ENCODE peak calls at places on chromosomes 4 and X, in seven cellular contexts. M is CD4-positive, CD25-positive, alpha-beta regulatory T cell; B is H9; K is CD4-positive, alpha-beta T cell; Q is GM13977; S is progenitor cell of endocrine pancreas; P is NCI-H460. D is an unnamed sample.

GRCh38 chr4:123317211-123317610 is 79.4 kb upstream of the SPRY1 start:
- DNase-seq in M (no peak), B (no peak), K (no peak), Q (no peak), S (no peak), P (no peak), D (peak)

GRCh38 chr4:67437974-67438713 is 107.2 kb downstream of the CENPC start:
- DNase-seq in M (no peak), B (no peak), K (no peak), Q (no peak), S (no peak), P (peak), D (no peak)

GRCh38 chr4:41933997-41934812 is 1.0 kb upstream of the TMEM33 start:
- DNase-seq in M (no peak), B (peak), K (no peak), Q (no peak), S (no peak), P (peak), D (no peak)

GRCh38 chr4:58566260-58566659 is 1456.1 kb upstream of the IGFBP7 start:
- DNase-seq in M (no peak), B (no peak), K (no peak), Q (no peak), S (no peak), P (no peak), D (no peak)

GRCh38 chr4:59094505-59094904 is 1984.3 kb upstream of the IGFBP7 start:
- DNase-seq in M (no peak), B (peak), K (no peak), Q (no peak), S (no peak), P (no peak), D (peak)

GRCh38 chr4:157043131-157043530 is 32.8 kb upstream of the GLRB start:
- DNase-seq in M (no peak), B (peak), K (no peak), Q (no peak), S (no peak), P (peak), D (peak)

GRCh38 chr4:78776729-78777555 is 792 bp downstream of the BMP2K start:
- DNase-seq in M (peak), B (peak), K (peak), Q (peak), S (peak), P (no peak), D (peak)

GRCh38 chr4:116618638-116619037 is 466.7 kb downstream of the TRAM1L1 start:
- DNase-seq in M (no peak), B (no peak), K (no peak), Q (no peak), S (no peak), P (no peak), D (no peak)

GRCh38 chrX:115560211-115560977 is 580 bp upstream of the PLS3 start:
- DNase-seq in M (no peak), B (no peak), K (no peak), Q (no peak), S (no peak), P (no peak), D (peak)

GRCh38 chr4:123555500-123556273 is 159.1 kb downstream of the SPRY1 start:
- DNase-seq in M (no peak), B (no peak), K (no peak), Q (no peak), S (no peak), P (no peak), D (peak)

GRCh38 chr4:153620352-153620751 is 63.7 kb upstream of the TLR2 start:
- DNase-seq in M (no peak), B (no peak), K (no peak), Q (no peak), S (no peak), P (no peak), D (no peak)

GRCh38 chr4:168569909-168570276 is 73.0 kb downstream of the PALLD start:
- DNase-seq in M (no peak), B (no peak), K (no peak), Q (no peak), S (no peak), P (no peak), D (no peak)

GRCh38 chrX:133649659-133650058 is 234.4 kb upstream of the GPC4 start:
- DNase-seq in M (no peak), B (peak), K (no peak), Q (no peak), S (no peak), P (no peak), D (peak)

GRCh38 chrX:134244043-134244442 is 7.1 kb downstream of the CCDC160 start:
- DNase-seq in M (no peak), B (no peak), K (no peak), Q (no peak), S (no peak), P (no peak), D (no peak)

GRCh38 chrX:149145845-149146285 is 359.2 kb downstream of the IDS start:
- DNase-seq in M (no peak), B (no peak), K (no peak), Q (no peak), S (no peak), P (no peak), D (peak)

GRCh38 chr4:66000500-66001117 is 330.3 kb upstream of the EPHA5 start:
- DNase-seq in M (no peak), B (no peak), K (no peak), Q (no peak), S (no peak), P (no peak), D (no peak)

GRCh38 chr4:55931833-55932232 is 16.9 kb upstream of the CEP135 start:
- DNase-seq in M (no peak), B (no peak), K (no peak), Q (no peak), S (no peak), P (no peak), D (peak)

GRCh38 chr4:19492611-19493010 is 759.1 kb upstream of the SLIT2 start:
- DNase-seq in M (no peak), B (no peak), K (no peak), Q (no peak), S (no peak), P (no peak), D (no peak)

GRCh38 chrX:64093761-64094160 is 111.7 kb downstream of the AMER1 start:
- DNase-seq in M (no peak), B (no peak), K (no peak), Q (no peak), S (no peak), P (no peak), D (peak)

GRCh38 chrX:103669745-103670144 is 16.8 kb downstream of the MORF4L2 start:
- DNase-seq in M (no peak), B (no peak), K (no peak), Q (no peak), S (no peak), P (no peak), D (peak)

GRCh38 chr4:151034829-151035228 is 19.7 kb upstream of the LRBA start:
- DNase-seq in M (no peak), B (no peak), K (no peak), Q (no peak), S (no peak), P (no peak), D (no peak)

GRCh38 chrX:43741843-43742573 is 85.9 kb downstream of the MAOA start:
- DNase-seq in M (no peak), B (no peak), K (no peak), Q (no peak), S (no peak), P (no peak), D (no peak)

GRCh38 chr4:8048856-8049686 is 109.4 kb upstream of the AFAP1 start:
- DNase-seq in M (no peak), B (peak), K (no peak), Q (no peak), S (no peak), P (no peak), D (peak)

GRCh38 chr4:8615921-8616787 is 23.6 kb downstream of the CPZ start:
- DNase-seq in M (no peak), B (no peak), K (no peak), Q (no peak), S (no peak), P (no peak), D (no peak)

GRCh38 chr4:177879851-177880250 is 437.6 kb upstream of the AGA start:
- DNase-seq in M (no peak), B (peak), K (no peak), Q (no peak), S (no peak), P (no peak), D (peak)

GRCh38 chr4:165974647-165975335 is 101.8 kb downstream of the TLL1 start:
- DNase-seq in M (no peak), B (no peak), K (no peak), Q (no peak), S (no peak), P (no peak), D (no peak)

D was measured in mesendoderm.